ENCODE peak calls at places on chromosomes 11 and 22, in four cellular contexts. R is transverse colon; I is naive thymus-derived CD4-positive, alpha-beta T cell; T is tibial nerve. O is an unnamed sample. For H3K27me3, the result is how much of the 10 kb centered on the place peaks cover.

GRCh38 chr11:94869186-94869585 is 101.0 kb downstream of the AMOTL1 start:
- DNase-seq in R (no peak), T (no peak), I (no peak), O (no peak)

GRCh38 chr11:45698777-45699497 is 33.5 kb upstream of the CHST1 start:
- DNase-seq in I (no peak), R (no peak), T (no peak), O (no peak)

GRCh38 chr11:128503231-128503991 is 83.9 kb downstream of the ETS1 start:
- DNase-seq in R (no peak), I (peak), T (no peak), O (no peak)

GRCh38 chr11:5138256-5138655 is at the start of gene OR52A5:
- DNase-seq in I (no peak), R (no peak), T (no peak), O (no peak)

GRCh38 chr11:96127596-96127959 is 203.7 kb upstream of the MTMR2 start:
- DNase-seq in R (no peak), T (no peak), I (no peak), O (no peak)

GRCh38 chr22:27754247-27754887 is 47.2 kb downstream of the MN1 start:
- DNase-seq in I (no peak), T (no peak), R (no peak), O (peak)

GRCh38 chr11:35529971-35530495 is 4.6 kb upstream of the PAMR1 start:
- DNase-seq in I (no peak), R (no peak), T (peak), O (no peak)

GRCh38 chr22:17769013-17769715 is 5.1 kb downstream of the BID start:
- DNase-seq in T (no peak), I (no peak), R (no peak), O (peak)

GRCh38 chr11:62880231-62880802 is 379 bp upstream of the SLC3A2 start:
- DNase-seq in R (no peak), T (no peak), I (peak), O (peak)

GRCh38 chr11:69775163-69775755 is at the start of gene FGF4:
- DNase-seq in T (no peak), I (no peak), R (no peak), O (no peak)

GRCh38 chr22:19709063-19709769 is 5.1 kb upstream of the SEPTIN5 start:
- DNase-seq in I (no peak), T (no peak), R (no peak), O (peak)

GRCh38 chr22:24883426-24883825 is 63.1 kb downstream of the LHFPL7 start:
- DNase-seq in T (no peak), R (no peak), I (no peak), O (peak)

GRCh38 chr22:35777335-35777975 is 59.8 kb downstream of the APOL5 start:
- DNase-seq in T (no peak), R (no peak), I (no peak), O (no peak)

GRCh38 chr22:18096823-18097222 is 13.8 kb upstream of the TUBA8 start:
- DNase-seq in T (no peak), I (no peak), R (no peak), O (no peak)

GRCh38 chr11:46296520-46297448 is 19.3 kb downstream of the CREB3L1 start:
- DNase-seq in R (no peak), T (no peak), I (no peak), O (no peak)

GRCh38 chr11:75184757-75185156 is 33.9 kb downstream of the SLCO2B1 start:
- DNase-seq in T (no peak), R (no peak), I (no peak), O (no peak)

GRCh38 chr11:75185866-75186265 is 35.0 kb downstream of the SLCO2B1 start:
- DNase-seq in I (no peak), T (no peak), R (no peak), O (no peak)

GRCh38 chr11:75182652-75183051 is 31.7 kb downstream of the SLCO2B1 start:
- DNase-seq in T (peak), R (no peak), I (no peak), O (no peak)

GRCh38 chr11:75186999-75187398 is 36.1 kb downstream of the SLCO2B1 start:
- DNase-seq in I (no peak), T (no peak), R (no peak), O (no peak)

DNA sequence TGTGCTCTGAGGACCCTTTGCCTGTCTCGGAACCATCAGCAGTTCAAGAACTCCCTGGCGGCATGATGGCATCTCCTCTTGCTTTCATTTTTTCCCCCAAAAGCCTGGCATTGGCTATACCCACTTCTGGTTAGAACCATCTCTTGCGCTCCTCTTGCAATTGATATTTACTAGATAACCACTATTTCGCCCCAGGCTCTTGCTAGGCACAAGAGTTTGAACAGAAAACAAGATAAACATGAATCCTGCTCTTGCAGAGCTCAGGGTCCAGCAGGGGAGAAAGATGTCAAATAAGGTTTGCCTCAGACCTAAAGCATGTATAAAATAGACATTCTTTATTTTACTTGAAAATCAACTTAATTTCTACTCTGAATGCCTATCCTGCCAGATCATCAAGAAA is 33.1 kb downstream of the SLCO2B1 start:
- DNase-seq in T (no peak), R (no peak), I (no peak), O (no peak)
- H3K27me3 ChIP-seq in T (under half), R (under half), I (under half), O (under half)

GRCh38 chr22:39719559-39720450 is 149.3 kb downstream of the CACNA1I start:
- DNase-seq in T (no peak), R (no peak), I (no peak), O (no peak)
- H3K27me3 ChIP-seq in T (under half), R (under half), I (under half), O (under half)

GRCh38 chr11:92790376-92790775 is 179.1 kb upstream of the MTNR1B start:
- DNase-seq in R (no peak), I (no peak), T (no peak), O (no peak)
- H3K27me3 ChIP-seq in R (under half), I (under half), T (under half), O (under half)

GRCh38 chr11:282171-282570 is 4.0 kb downstream of the NLRP6 start:
- DNase-seq in T (no peak), R (no peak), I (no peak), O (no peak)

GRCh38 chr11:281486-282161 is 3.4 kb downstream of the NLRP6 start:
- DNase-seq in T (no peak), I (no peak), R (no peak), O (no peak)

GRCh38 chr11:283405-284080 is 5.3 kb downstream of the NLRP6 start:
- DNase-seq in I (peak), R (no peak), T (no peak), O (no peak)

GRCh38 chr11:284081-285020 is 4.6 kb upstream of the PGGHG start:
- DNase-seq in R (no peak), T (no peak), I (peak), O (no peak)

DNA sequence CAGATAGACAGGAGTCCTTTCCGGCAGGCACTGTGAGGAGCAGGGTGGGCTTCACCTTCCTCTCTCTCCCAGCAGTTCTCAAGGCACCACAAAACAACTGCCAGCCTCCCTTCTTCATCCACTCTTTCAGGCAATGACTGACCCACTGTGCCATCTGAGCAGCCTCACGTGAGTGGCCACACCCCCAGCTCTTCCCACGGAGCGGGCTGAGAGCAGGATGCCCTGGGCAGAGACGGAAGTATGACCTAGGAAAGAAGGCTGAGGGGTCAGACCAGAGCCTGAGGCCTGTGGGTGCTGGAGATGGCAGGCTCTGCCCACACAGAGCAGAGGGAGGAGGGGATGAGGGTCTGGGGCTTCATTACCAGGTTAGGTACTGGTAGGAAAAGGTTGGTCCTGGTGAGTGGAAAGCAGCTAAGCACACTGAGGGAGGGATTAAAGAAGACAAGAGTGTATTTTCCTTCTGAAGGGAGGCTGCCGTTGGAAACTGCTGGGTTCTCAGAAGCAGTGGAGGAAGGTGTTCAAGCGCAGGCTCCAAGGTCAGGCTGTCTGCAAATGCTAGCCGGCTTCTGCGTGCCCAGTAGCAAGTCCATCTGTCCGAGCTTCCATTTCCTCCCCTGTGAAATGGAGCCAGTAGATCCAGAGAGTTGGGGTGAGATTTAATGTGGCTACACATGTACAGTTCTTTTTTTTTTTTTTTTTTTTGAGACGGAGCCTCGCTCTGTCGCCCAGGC is 4.6 kb downstream of the NLRP6 start:
- DNase-seq in R (no peak), T (no peak), I (no peak), O (no peak)
- H3K27me3 ChIP-seq in R (half or more), T (under half), I (under half), O (half or more)

GRCh38 chr11:64667154-64667745 is 55.7 kb downstream of the NRXN2 start:
- DNase-seq in I (no peak), R (no peak), T (no peak), O (peak)

GRCh38 chr11:64673279-64673678 is 49.7 kb downstream of the NRXN2 start:
- DNase-seq in I (no peak), R (no peak), T (no peak), O (no peak)

GRCh38 chr11:64672875-64673274 is 50.1 kb downstream of the NRXN2 start:
- DNase-seq in T (no peak), R (no peak), I (no peak), O (no peak)

GRCh38 chr11:64674774-64675173 is 48.2 kb downstream of the NRXN2 start:
- DNase-seq in R (no peak), T (no peak), I (no peak), O (no peak)

GRCh38 chr11:64670975-64671374 is 52.0 kb downstream of the NRXN2 start:
- DNase-seq in I (no peak), R (peak), T (no peak), O (no peak)
- H3K27me3 ChIP-seq in I (under half), R (under half), T (under half), O (under half)

DNA sequence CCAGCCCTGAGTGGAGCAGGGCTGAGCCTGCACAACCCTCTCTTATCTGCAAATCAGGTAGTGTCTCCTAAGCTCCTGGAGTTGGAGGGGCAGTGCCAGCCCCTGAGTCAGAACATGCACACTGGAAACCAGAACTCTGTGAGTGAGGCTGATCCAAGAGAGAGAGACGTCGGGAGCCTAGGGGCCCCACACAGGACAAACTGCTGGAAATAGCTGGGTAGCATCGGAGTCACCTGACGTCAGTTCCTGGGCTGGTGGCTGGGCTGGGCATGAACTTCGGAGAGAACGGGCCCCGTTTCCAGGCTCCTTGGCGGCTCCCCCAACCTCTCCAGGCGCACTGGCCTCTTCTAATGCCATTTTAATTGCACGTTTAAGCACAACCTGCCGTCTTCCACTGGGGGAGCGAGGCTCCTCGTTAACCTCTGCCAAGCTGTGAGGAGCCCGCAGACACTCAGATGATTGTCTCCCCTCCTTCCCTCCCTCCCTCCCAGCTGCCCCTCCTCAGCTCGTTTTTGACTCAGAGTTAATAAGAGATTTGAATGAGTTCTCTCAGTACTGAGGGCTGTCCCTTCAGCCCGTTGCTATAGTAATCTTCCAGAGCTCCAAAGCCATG is 191.2 kb upstream of the TBCEL start:
- DNase-seq in R (no peak), T (no peak), I (no peak), O (no peak)
- H3K27me3 ChIP-seq in R (under half), T (under half), I (under half), O (under half)

GRCh38 chr11:114052160-114052559 is 7.4 kb upstream of the ZBTB16 start:
- DNase-seq in R (peak), I (no peak), T (no peak), O (no peak)
- H3K27me3 ChIP-seq in R (under half), I (under half), T (under half), O (under half)